ENCODE peak calls at places on chromosome 7, in eight cellular contexts. V is choroid plexus epithelial cell, G is A549, U is GM13977, H is heart right ventricle, F is type B pancreatic cell, B is K562, M is brain microvascular endothelial cell. N is an unnamed sample.
A peak's percentile ranks its signal among the peaks of the same experiment; 100 is the strongest.

GRCh38 chr7:16609842-16610450 is 35.6 kb downstream of the ANKMY2 start:
- DNase-seq in B (no peak), H (no peak), V (peak; percentile 74), M (no peak), F (no peak), G (no peak), U (no peak), N (no peak)

GRCh38 chr7:106312099-106312871 is 27.5 kb upstream of the NAMPT start:
- DNase-seq in V (no peak), B (no peak), U (no peak), G (no peak), H (no peak), F (no peak), M (no peak), N (no peak)

GRCh38 chr7:71184136-71184535 is 52.2 kb downstream of the GALNT17 start:
- DNase-seq in U (no peak), F (no peak), V (no peak), M (no peak), G (no peak), H (no peak), B (no peak), N (peak; percentile 44)

GRCh38 chr7:101817031-101817929 is at the start of gene CUX1:
- DNase-seq in G (peak; percentile 63), H (no peak), F (no peak), B (peak; percentile 41), V (no peak), M (no peak), U (peak; percentile 58), N (no peak)

GRCh38 chr7:32058017-32058416 is 12.2 kb downstream of the PDE1C start:
- DNase-seq in M (no peak), H (no peak), F (no peak), B (no peak), V (no peak), G (no peak), U (no peak), N (no peak)

GRCh38 chr7:4792537-4793126 is 17.2 kb downstream of the AP5Z1 start:
- DNase-seq in H (no peak), G (no peak), V (peak; percentile 49), U (no peak), B (no peak), F (no peak), M (no peak), N (no peak)

GRCh38 chr7:94955807-94956206 is 48.4 kb downstream of the PPP1R9A start:
- DNase-seq in U (no peak), B (no peak), M (no peak), V (no peak), F (no peak), G (no peak), H (no peak), N (no peak)

GRCh38 chr7:74280985-74281384 is 8.2 kb upstream of the CLIP2 start:
- DNase-seq in H (no peak), B (peak; percentile 3), F (no peak), U (no peak), V (peak; percentile 65), M (peak; percentile 66), G (no peak), N (no peak)

GRCh38 chr7:116953727-116954442 is 584 bp downstream of the ST7 start:
- DNase-seq in M (peak; percentile 79), H (peak; percentile 70), V (peak; percentile 88), B (peak; percentile 84), F (peak; percentile 73), U (peak; percentile 76), G (peak; percentile 39), N (peak; percentile 89)

GRCh38 chr7:114426824-114427223 is 12.2 kb downstream of the FOXP2 start:
- DNase-seq in V (peak; percentile 72), G (no peak), B (no peak), M (peak; percentile 34), U (no peak), F (no peak), H (no peak), N (no peak)
- TF ChIP-seq CTCF in V (peak; percentile 62), G (peak; percentile 52), B (no peak), M (peak; percentile 46), U (peak; percentile 36), F (peak; percentile 66), H (peak; percentile 9), N (peak; percentile 71)

GRCh38 chr7:149237502-149237901 is 1.9 kb upstream of the ZNF212 start:
- DNase-seq in U (no peak), G (no peak), B (no peak), H (no peak), M (no peak), V (no peak), F (no peak), N (no peak)
- TF ChIP-seq CTCF in U (no peak), G (no peak), B (no peak), H (no peak), M (no peak), V (no peak), F (no peak), N (no peak)

GRCh38 chr7:144063710-144064109 is 5.9 kb upstream of the OR2A25 start:
- DNase-seq in V (no peak), F (no peak), M (no peak), U (no peak), B (peak; percentile 42), H (no peak), G (no peak), N (no peak)
- TF ChIP-seq CTCF in V (peak; percentile 51), F (peak; percentile 59), M (peak; percentile 54), U (peak; percentile 32), B (peak; percentile 77), H (no peak), G (no peak), N (no peak)

GRCh38 chr7:38425509-38425908 is 152.1 kb upstream of the TARP start:
- DNase-seq in G (no peak), V (no peak), U (no peak), H (no peak), F (no peak), M (no peak), B (no peak), N (no peak)

GRCh38 chr7:38428040-38428439 is 154.6 kb upstream of the TARP start:
- DNase-seq in G (no peak), V (no peak), U (no peak), H (peak; percentile 17), B (no peak), M (no peak), F (no peak), N (no peak)

GRCh38 chr7:38429057-38429456 is 155.6 kb upstream of the TARP start:
- DNase-seq in F (no peak), B (no peak), U (no peak), V (no peak), G (no peak), H (no peak), M (no peak), N (no peak)

GRCh38 chr7:38427279-38427955 is 154.0 kb upstream of the TARP start:
- DNase-seq in G (no peak), F (no peak), V (no peak), U (no peak), M (no peak), H (no peak), B (no peak), N (no peak)

DNA sequence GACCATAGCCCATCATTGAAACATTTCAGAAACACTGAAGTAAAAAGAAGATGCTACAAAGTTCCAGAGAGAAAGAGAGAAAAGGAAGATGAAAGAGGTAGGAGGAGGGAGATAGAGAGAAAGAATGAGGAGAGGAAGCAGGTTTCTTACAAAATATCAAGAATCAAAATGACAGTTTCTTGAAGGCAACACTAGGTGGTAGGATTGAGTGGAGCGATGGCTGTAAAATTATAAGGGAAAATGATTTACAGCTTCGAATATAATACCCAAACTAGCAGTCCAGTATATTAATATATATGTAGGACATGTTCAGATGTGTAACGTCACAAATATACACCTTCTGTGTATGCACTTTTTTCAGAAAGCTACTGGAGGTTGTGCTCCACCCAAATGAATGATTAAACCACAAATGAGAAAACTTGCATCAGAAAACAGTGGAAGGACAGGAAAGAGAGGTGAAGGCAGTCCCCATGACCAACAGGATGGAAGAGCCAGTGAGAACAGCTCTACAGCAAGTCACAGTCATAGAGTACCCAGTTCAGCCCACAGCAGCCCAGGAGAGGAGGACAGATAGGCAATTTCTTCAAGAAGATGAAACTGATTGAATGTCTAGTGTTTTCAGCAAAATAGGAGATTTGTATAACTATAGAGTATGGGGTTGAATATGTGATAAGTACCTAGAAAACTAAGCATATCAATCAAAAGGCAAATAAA is 151.5 kb upstream of the TARP start:
- DNase-seq in F (no peak), G (no peak), V (peak; percentile 37), M (no peak), H (no peak), B (no peak), U (no peak), N (no peak)
- TF ChIP-seq CTCF in F (no peak), G (no peak), V (no peak), M (no peak), H (no peak), B (peak; percentile 11), U (no peak), N (peak; percentile 28)

GRCh38 chr7:98993024-98993897 is 114.9 kb downstream of the TRRAP start:
- DNase-seq in F (no peak), H (no peak), M (no peak), U (no peak), V (peak; percentile 5), G (peak; percentile 27), B (peak; percentile 37), N (no peak)
- TF ChIP-seq CTCF in F (peak; percentile 25), H (no peak), M (peak; percentile 34), U (no peak), V (peak; percentile 20), G (no peak), B (peak; percentile 29), N (no peak)

GRCh38 chr7:132207211-132207610 is 369.1 kb downstream of the PLXNA4 start:
- DNase-seq in G (no peak), B (no peak), H (peak; percentile 69), M (no peak), V (no peak), U (no peak), F (no peak), N (no peak)
- TF ChIP-seq CTCF in G (no peak), B (no peak), H (no peak), M (no peak), V (no peak), U (no peak), F (no peak), N (no peak)

DNA sequence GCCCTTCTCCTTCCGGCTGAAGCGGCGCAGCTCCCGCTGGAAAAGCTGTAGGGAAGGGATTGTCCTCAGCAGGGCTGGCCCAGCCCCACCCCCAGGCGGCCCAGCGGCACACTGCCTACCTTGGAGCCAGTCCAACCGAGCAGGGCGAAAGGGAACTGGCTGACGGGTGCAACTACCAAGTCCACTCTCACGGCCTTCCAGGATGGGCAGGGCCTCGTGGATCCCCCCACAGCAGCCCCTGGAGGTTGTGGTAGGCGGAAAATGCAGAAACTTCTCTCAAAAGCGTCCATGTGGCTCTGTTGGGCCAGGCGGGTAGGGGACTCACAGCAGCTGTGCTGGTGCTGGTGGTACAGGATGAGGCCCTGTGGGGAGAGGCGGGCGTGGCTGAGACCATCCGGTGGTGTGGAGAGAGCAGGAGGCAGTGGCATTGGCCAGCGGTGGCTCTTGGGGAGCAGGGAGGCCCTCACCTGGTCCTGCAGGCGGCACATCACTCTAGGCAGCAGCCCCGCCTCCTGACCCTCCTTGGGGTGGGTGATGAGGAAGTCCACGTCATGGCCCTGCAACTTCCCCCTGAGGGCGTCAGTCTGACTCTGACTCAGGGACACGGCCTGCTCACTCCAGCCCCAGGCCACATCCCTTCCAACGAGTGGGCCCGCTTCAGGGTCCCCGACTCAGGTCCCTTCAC is 8.4 kb upstream of the PGAM2 start:
- DNase-seq in U (peak; percentile 67), H (peak; percentile 77), M (peak; percentile 55), G (no peak), B (no peak), V (no peak), F (no peak), N (no peak)
- TF ChIP-seq CTCF in U (no peak), H (no peak), M (no peak), G (no peak), B (no peak), V (no peak), F (no peak), N (no peak)